ENCODE peak calls at places on chromosomes 6 and 20, in five cellular contexts. X is fibroblast of lung; W is neural crest cell; S is mammary epithelial cell; H is stimulated activated CD4-positive, alpha-beta T cell treated with anti-CD3 and anti-CD28 coated beads, Interleukin-15, amount 100 ng/mL, for 1 hour. I is an unnamed sample.

GRCh38 chr20:53040678-53041674 is 68.8 kb downstream of the TSHZ2 start:
- DNase-seq in S (peak), W (no peak), X (peak), H (no peak), I (no peak)

GRCh38 chr20:23362392-23363256 is 642 bp downstream of the GZF1 start:
- DNase-seq in W (no peak), S (peak), X (no peak), H (no peak), I (peak)

GRCh38 chr6:14655201-14655988 is 537.8 kb downstream of the CD83 start:
- DNase-seq in S (no peak), W (no peak), H (no peak), X (peak), I (no peak)

GRCh38 chr6:10626154-10626741 is 68.2 kb downstream of the C6orf52 start:
- DNase-seq in X (peak), S (no peak), H (no peak), W (no peak), I (no peak)

GRCh38 chr6:36352477-36353157 is 15.9 kb upstream of the BNIP5 start:
- DNase-seq in W (no peak), S (no peak), H (no peak), X (no peak), I (no peak)

GRCh38 chr6:106128981-106129761 is 43.0 kb downstream of the PRDM1 start:
- DNase-seq in H (no peak), X (peak), S (peak), W (no peak), I (no peak)

GRCh38 chr6:139230421-139230840 is 61.4 kb downstream of the TXLNB start:
- DNase-seq in S (no peak), W (no peak), H (no peak), X (peak), I (no peak)

GRCh38 chr20:35648836-35649235 is 15.9 kb downstream of the CPNE1 start:
- DNase-seq in W (no peak), X (peak), H (no peak), S (no peak), I (no peak)

GRCh38 chr6:39508513-39508912 is 186.0 kb upstream of the KCNK16 start:
- DNase-seq in H (no peak), W (peak), X (no peak), S (no peak), I (no peak)

GRCh38 chr20:36754656-36755222 is 8.8 kb upstream of the NDRG3 start:
- DNase-seq in S (peak), X (peak), H (peak), W (peak), I (no peak)